ENCODE peak calls at places on chromosome 11, in four cellular contexts. N is K562, H is SK-N-SH, G is GM12878. T is an unnamed sample.

GRCh38 chr11:2089536-2090165 is 49.5 kb downstream of the IGF2 start:
- DNase-seq in G (no peak), N (peak; percentile 95), H (peak; percentile 76), T (peak; percentile 54)

GRCh38 chr11:130465259-130465658 is 16.8 kb downstream of the ADAMTS15 start:
- DNase-seq in G (no peak), H (no peak), N (no peak), T (no peak)

GRCh38 chr11:82855616-82856015 is 44.6 kb downstream of the PRCP start:
- DNase-seq in N (no peak), H (no peak), G (no peak), T (no peak)

GRCh38 chr11:86577663-86578636 is 94.5 kb downstream of the ME3 start:
- DNase-seq in G (no peak), H (no peak), N (no peak), T (peak; percentile 81)

GRCh38 chr11:130315354-130315970 is 745 bp upstream of the ZBTB44 start:
- DNase-seq in G (no peak), N (peak; percentile 14), H (peak; percentile 44), T (no peak)

GRCh38 chr11:59429924-59430516 is 3.8 kb upstream of the OR5A2 start:
- DNase-seq in H (peak; percentile 34), G (peak; percentile 61), N (peak; percentile 65), T (peak; percentile 53)

GRCh38 chr11:124482362-124483147 is 37.1 kb upstream of the OR8B8 start:
- DNase-seq in G (no peak), H (no peak), N (no peak), T (no peak)

GRCh38 chr11:26947904-26948639 is 45.8 kb upstream of the FIBIN start:
- DNase-seq in N (no peak), H (no peak), G (no peak), T (no peak)

GRCh38 chr11:1557904-1558831 is 13.9 kb downstream of the DUSP8 start:
- DNase-seq in N (no peak), G (no peak), H (no peak), T (no peak)

GRCh38 chr11:86692317-86692716 is 19.9 kb upstream of the ME3 start:
- DNase-seq in H (no peak), G (no peak), N (no peak), T (no peak)

GRCh38 chr11:10320164-10320563 is 15.3 kb downstream of the ADM start:
- DNase-seq in G (no peak), N (no peak), H (no peak), T (no peak)

GRCh38 chr11:130043575-130043974 is 26.1 kb upstream of the APLP2 start:
- DNase-seq in N (no peak), G (no peak), H (no peak), T (no peak)

GRCh38 chr11:107804219-107804618 is 54.4 kb downstream of the SLC35F2 start:
- DNase-seq in G (no peak), N (no peak), H (no peak), T (no peak)

GRCh38 chr11:203056-203944 is 3.9 kb downstream of the BET1L start:
- DNase-seq in N (no peak), H (no peak), G (no peak), T (no peak)

GRCh38 chr11:8282621-8283509 is 19.2 kb upstream of the LMO1 start:
- DNase-seq in N (no peak), G (no peak), H (peak; percentile 73), T (no peak)

GRCh38 chr11:88102595-88102929 is 72.7 kb downstream of the RAB38 start:
- DNase-seq in G (no peak), N (no peak), H (no peak), T (no peak)

GRCh38 chr11:132886335-132886734 is 646.0 kb downstream of the OPCML start:
- DNase-seq in H (no peak), N (no peak), G (no peak), T (no peak)

GRCh38 chr11:88175004-88175706 is at the start of gene RAB38:
- DNase-seq in G (no peak), H (peak; percentile 6), N (peak; percentile 23), T (no peak)

GRCh38 chr11:8408151-8408930 is 144.7 kb upstream of the LMO1 start:
- DNase-seq in G (no peak), H (no peak), N (no peak), T (no peak)

GRCh38 chr11:46528445-46529085 is 65.3 kb downstream of the AMBRA1 start:
- DNase-seq in G (no peak), H (no peak), N (no peak), T (no peak)

GRCh38 chr11:44623716-44624491 is 58.4 kb downstream of the CD82 start:
- DNase-seq in N (no peak), G (no peak), H (no peak), T (no peak)

GRCh38 chr11:115941481-115941993 is 437.3 kb upstream of the CADM1 start:
- DNase-seq in H (no peak), G (no peak), N (peak; percentile 20), T (no peak)

GRCh38 chr11:28038775-28039174 is 69.2 kb downstream of the KIF18A start:
- DNase-seq in H (no peak), N (no peak), G (no peak), T (no peak)

GRCh38 chr11:118139578-118139977 is 13.0 kb downstream of the SCN4B start:
- DNase-seq in G (no peak), N (no peak), H (no peak), T (no peak)

GRCh38 chr11:68214173-68215086 is 1.3 kb upstream of the KMT5B start:
- DNase-seq in N (no peak), G (no peak), H (peak; percentile 44), T (no peak)

GRCh38 chr11:1222491-1223345 is at the start of gene MUC5B:
- DNase-seq in G (no peak), H (peak; percentile 47), N (no peak), T (no peak)

GRCh38 chr11:123194308-123195181 is 503 bp downstream of the CLMP start:
- DNase-seq in G (no peak), H (peak; percentile 86), N (no peak), T (no peak)

GRCh38 chr11:11782532-11783110 is 59.2 kb upstream of the USP47 start:
- DNase-seq in G (no peak), N (no peak), H (no peak), T (no peak)

DNA sequence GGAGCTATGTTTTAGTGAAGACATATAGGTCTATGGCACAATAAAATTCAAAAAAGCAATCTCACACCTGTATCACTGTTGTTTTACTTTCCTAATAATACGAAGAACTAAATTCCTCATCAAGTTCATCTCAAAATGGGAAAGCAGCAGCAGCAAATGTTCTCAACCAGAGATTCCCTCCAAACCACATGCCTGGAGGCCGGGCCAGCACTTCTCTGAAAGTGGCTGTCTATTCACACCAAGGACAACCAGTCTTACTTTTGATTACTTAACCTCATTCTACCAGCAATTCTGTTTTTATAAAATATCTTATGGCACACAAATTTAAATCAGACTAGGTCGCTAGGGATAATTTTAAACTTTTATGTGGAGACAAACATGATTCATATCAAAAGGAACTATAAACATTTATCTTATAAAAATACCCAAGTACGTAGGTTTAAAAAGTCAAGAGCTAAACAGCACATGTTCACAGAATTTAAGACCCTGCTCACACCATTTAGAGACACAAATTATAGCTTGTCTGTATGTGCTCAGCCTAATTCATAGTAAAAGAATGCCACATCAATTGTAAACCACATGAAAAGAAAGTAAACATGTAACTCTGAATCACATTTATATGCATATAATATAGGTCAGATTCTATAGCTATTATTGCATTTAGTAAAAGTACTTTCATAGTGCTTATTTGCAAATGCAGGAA is 46.1 kb downstream of the RRAS2 start:
- DNase-seq in N (no peak), H (no peak), G (no peak), T (no peak)
- TF ChIP-seq NFIC in N (no peak), H (no peak), G (no peak), T (no peak)

DNA sequence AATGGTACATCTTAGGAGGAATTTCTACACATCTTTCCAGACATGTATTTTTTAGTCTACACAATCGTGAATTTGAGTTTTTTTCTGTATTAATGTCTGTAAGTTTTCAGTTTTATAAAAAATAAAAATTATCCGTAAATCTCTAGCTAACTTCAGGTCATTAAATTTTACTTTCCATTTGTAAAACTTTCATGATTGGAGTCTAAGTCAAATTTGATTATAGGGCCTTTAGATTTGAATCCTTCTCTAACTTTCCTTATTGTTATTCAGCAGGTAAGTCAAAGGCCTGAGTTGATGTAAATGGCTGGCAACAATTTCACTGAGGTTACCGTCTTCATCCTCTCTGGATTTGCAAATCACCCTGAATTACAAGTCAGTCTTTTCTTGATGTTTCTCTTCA is at the start of gene OR8I2:
- DNase-seq in H (no peak), G (no peak), N (no peak), T (no peak)
- TF ChIP-seq JUND in H (no peak), G (no peak), N (no peak), T (no peak)

DNA sequence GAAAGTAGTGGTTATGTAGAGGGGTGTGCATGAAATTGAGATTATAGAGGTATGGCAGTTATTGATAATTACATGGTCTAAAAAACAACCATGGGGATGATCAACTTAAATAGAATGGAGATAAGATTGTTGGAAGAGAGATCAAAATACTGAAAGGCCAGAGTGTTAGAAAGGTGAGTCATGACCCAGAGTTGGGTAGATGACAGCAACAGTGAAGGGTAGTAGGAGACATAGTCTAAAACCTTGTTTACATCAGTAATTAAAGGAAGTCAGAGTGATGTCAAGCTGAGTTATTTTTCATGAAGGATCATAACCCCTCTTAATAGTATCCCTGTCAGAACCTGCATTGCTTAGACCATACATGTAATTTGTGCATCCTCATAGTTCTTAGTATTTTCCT is 110.9 kb downstream of the ELP4 start:
- DNase-seq in H (no peak), G (no peak), N (no peak), T (no peak)
- TF ChIP-seq CHD2 in H (no peak), G (no peak), N (no peak), T (no peak)

GRCh38 chr11:62544521-62545436 is 1.8 kb downstream of the AHNAK start:
- DNase-seq in H (no peak), N (peak; percentile 46), G (no peak), T (no peak)
- TF ChIP-seq NFIC in H (no peak), N (no peak), G (no peak), T (no peak)

DNA sequence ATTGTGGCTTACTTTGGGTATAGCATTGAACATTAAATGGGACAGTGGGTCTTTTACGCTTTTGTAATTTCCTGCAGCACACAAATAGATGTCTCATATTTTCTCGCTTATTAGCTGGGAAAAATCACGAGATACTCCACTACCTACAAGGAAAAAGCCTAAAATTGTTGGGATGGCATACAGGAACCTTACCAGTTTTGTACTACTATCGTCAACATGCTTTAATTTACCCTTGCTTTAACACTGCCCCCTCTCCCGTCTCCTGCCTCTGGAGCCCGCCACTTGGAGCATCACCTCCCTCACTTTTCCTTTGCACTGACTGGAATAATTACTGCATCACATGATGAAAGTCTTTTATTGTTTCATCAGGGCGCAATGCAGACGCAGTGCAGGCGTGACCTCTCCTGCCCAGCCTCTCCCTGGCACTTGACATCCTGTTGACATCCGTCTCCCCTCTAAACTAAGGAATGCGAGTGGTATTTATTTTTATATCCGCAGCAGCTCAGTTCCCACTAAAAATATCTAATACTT is 1.0 kb upstream of the FNBP4 start:
- DNase-seq in H (peak; percentile 72), G (no peak), N (peak; percentile 16), T (no peak)
- TF ChIP-seq JUND in H (no peak), G (no peak), N (no peak), T (no peak)

GRCh38 chr11:73866095-73866579 is 10.5 kb downstream of the COA4 start:
- DNase-seq in G (no peak), N (no peak), H (peak; percentile 62), T (no peak)
- TF ChIP-seq CHD2 in G (no peak), N (no peak), H (peak; percentile 77), T (no peak)